ENCODE peak calls at places on chromosomes 5 and 9, in four cellular contexts. K is K562, R is HepG2, W is GM12878. D is an unnamed sample.

GRCh38 chr5:168301593-168302388 is 10.3 kb downstream of the WWC1 start:
- DNase-seq in K (no peak), R (no peak), W (no peak), D (no peak)

GRCh38 chr5:135890867-135891266 is 4.8 kb downstream of the IL9 start:
- DNase-seq in K (no peak), R (no peak), W (peak), D (no peak)

GRCh38 chr5:173782671-173783101 is 105.5 kb upstream of the CPEB4 start:
- DNase-seq in K (peak), R (no peak), W (no peak), D (no peak)

GRCh38 chr5:11563822-11564221 is 340.4 kb downstream of the CTNND2 start:
- DNase-seq in K (no peak), R (peak), W (no peak), D (no peak)

GRCh38 chr9:120931278-120932085 is 4.9 kb upstream of the TRAF1 start:
- DNase-seq in K (no peak), R (no peak), W (peak), D (no peak)

GRCh38 chr5:89981871-89982773 is 427.4 kb downstream of the CETN3 start:
- DNase-seq in K (no peak), R (no peak), W (no peak), D (no peak)

GRCh38 chr5:170740586-170741205 is 42.8 kb upstream of the GABRP start:
- DNase-seq in K (no peak), R (no peak), W (no peak), D (no peak)

GRCh38 chr9:121645003-121645402 is 6.4 kb upstream of the DAB2IP start:
- DNase-seq in K (no peak), R (no peak), W (no peak), D (no peak)

GRCh38 chr9:91750343-91750742 is 199.7 kb downstream of the ROR2 start:
- DNase-seq in K (no peak), R (no peak), W (no peak), D (no peak)

GRCh38 chr5:156892223-156892622 is 42.1 kb downstream of the PPP1R2B start:
- DNase-seq in K (no peak), R (no peak), W (no peak), D (no peak)

GRCh38 chr9:99432075-99432474 is 210.0 kb downstream of the SEC61B start:
- DNase-seq in K (no peak), R (no peak), W (no peak), D (no peak)

GRCh38 chr5:175892401-175892800 is 21.0 kb downstream of the CPLX2 start:
- DNase-seq in K (no peak), R (no peak), W (no peak), D (no peak)

GRCh38 chr5:96692436-96692835 is 30.3 kb downstream of the CAST start:
- DNase-seq in K (no peak), R (no peak), W (no peak), D (no peak)

GRCh38 chr5:82312373-82312856 is 34.3 kb upstream of the RPS23 start:
- DNase-seq in K (peak), R (peak), W (no peak), D (peak)

GRCh38 chr5:125226825-125227224 is 480.4 kb upstream of the ZNF608 start:
- DNase-seq in K (no peak), R (no peak), W (no peak), D (no peak)

GRCh38 chr9:136189394-136190236 is 15.3 kb downstream of the LHX3 start:
- DNase-seq in K (no peak), R (no peak), W (no peak), D (peak)

GRCh38 chr5:98768160-98769005 is 5.1 kb upstream of the RGMB start:
- DNase-seq in K (peak), R (peak), W (no peak), D (peak)

GRCh38 chr9:126240835-126241234 is 85.8 kb upstream of the MVB12B start:
- DNase-seq in K (no peak), R (no peak), W (no peak), D (no peak)

GRCh38 chr5:77152441-77152840 is 58.0 kb upstream of the PDE8B start:
- DNase-seq in K (no peak), R (no peak), W (no peak), D (no peak)
- TF ChIP-seq TCF7 in K (no peak), R (no peak), W (no peak), D (no peak)

DNA sequence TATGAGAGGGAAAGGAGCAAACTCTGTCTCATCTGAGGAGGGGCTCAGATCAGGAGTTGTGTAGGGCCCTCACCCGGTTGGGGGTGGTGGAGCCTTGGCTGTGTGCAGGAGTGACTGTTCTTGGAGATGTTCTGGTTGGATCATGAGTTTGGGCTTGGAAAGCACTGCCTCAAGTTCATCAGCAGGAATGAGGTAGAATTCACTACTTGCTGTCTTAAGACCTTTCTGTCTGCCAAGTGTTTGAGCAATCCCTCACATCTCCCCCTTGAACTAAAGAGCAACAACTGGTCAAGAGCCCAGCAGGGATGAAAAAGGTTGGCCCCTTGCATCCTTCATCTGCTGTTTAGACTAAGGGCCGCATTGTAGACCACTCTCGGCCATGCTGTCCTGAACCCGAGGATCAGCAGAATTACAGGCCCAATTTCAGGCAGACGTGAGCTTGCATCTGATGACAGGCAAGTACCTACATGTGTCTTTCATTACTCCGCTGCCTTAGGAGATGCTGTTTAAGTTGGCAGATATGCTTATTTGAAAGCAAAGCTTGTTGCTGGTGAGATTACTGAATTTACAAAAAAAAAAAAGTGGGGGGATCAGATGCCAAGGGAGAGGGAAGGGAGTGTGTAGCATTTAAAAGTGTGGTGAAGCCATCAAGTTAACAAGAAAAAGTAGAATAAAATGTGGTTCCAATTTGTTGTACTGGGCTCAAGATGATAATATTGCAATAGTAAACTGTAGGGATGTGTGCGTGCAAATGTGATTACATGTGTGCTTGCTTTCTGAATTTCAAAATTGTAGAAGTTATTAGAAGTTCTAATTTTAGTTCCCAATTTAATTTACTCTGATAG is 36.5 kb downstream of the PIK3R1 start:
- DNase-seq in K (no peak), R (no peak), W (no peak), D (no peak)
- TF ChIP-seq MAX in K (no peak), R (no peak), W (no peak), D (no peak)

DNA sequence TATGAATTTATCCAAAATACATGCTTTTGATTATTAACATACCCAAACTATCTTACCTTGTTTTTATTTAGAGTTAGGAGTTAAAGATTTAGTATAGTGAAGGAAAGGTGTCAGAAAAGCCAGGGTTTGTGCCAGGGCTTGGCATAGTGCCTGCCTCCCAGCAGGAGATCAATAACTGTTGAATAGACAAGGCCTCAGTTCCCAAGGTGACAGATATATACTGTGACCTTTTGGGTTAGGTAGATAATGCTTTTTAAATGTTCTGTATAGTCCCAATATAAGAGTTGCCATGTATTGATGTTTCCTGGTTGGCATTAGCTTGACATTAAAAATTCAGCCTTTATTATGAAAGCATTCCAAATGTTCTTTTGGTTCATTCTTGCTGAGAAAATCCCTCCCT is 121.8 kb downstream of the MCTP1 start:
- DNase-seq in K (no peak), R (no peak), W (no peak), D (no peak)
- TF ChIP-seq TCF7 in K (no peak), R (no peak), W (no peak), D (no peak)

DNA sequence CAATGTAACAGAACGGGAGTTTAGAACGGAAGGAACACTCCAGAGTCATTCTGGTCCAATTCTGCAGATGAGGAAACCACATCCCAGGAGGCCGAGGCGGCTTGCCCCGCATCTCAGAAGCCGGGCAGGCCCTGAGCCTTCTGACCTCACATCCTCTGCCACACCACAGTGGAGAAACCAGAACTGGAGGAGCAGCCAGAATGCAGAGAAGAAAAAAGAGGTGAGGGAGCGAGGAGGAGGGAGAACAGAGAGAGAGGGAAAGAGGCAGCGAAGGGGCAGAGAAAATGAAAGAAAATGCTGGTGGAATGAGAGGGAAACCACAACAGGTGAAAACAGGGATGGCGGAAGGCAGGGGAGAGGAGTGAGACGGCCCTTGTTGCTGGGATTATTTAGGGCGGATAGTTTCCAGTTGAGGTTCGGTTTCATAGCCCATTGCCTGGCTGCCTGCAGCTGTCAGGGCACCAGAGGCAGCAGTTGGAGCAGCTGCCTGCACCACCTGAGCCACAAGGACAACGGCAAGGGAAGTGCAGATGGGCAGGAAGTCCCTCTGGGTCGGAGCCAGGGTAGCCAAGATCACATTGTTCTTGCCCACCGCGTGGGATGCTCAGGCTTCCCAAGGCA is at the start of gene HMHB1:
- DNase-seq in K (no peak), R (no peak), W (no peak), D (no peak)
- TF ChIP-seq MAX in K (no peak), R (no peak), W (no peak), D (no peak)